ENCODE peak calls at places on chromosomes 12 and 14, in five cellular contexts. K is transverse colon, E is fibroblast of lung, V is pancreas, J is body of pancreas. F is an unnamed sample. For H3K4me1, the result is how much of the 10 kb centered on the place peaks cover.

GRCh38 chr14:61288720-61289119 is 7.6 kb upstream of the TMEM30B start:
- DNase-seq in K (no peak), E (no peak), V (no peak), J (no peak), F (no peak)

GRCh38 chr14:77459072-77459723 is 1.3 kb downstream of the AHSA1 start:
- DNase-seq in K (peak), E (peak), V (peak), J (peak), F (no peak)

GRCh38 chr14:101862177-101862576 is 100.7 kb downstream of the PPP2R5C start:
- DNase-seq in K (no peak), E (peak), V (no peak), J (no peak), F (no peak)

GRCh38 chr14:99270491-99271287 is 1.3 kb downstream of the BCL11B start:
- DNase-seq in K (no peak), E (no peak), V (no peak), J (no peak), F (no peak)

GRCh38 chr12:14892726-14893442 is 7.2 kb upstream of the MGP start:
- DNase-seq in K (peak), E (peak), V (no peak), J (peak), F (peak)

GRCh38 chr14:85686908-85687307 is 157.0 kb downstream of the FLRT2 start:
- DNase-seq in K (no peak), E (no peak), V (no peak), J (no peak), F (no peak)

GRCh38 chr14:87005336-87005735 is 987.6 kb downstream of the GALC start:
- DNase-seq in K (no peak), E (peak), V (no peak), J (no peak), F (no peak)

GRCh38 chr12:50924439-50925341 is 27.7 kb upstream of the HIGD1C start:
- DNase-seq in K (peak), E (peak), V (peak), J (peak), F (peak)

GRCh38 chr14:33958616-33959226 is 7.8 kb upstream of the EGLN3 start:
- DNase-seq in K (no peak), E (no peak), V (no peak), J (no peak), F (no peak)

GRCh38 chr12:39627914-39628313 is 8.3 kb upstream of the ABCD2 start:
- DNase-seq in K (no peak), E (no peak), V (no peak), J (no peak), F (no peak)

GRCh38 chr12:39622306-39622705 is 2.7 kb upstream of the ABCD2 start:
- DNase-seq in K (no peak), E (no peak), V (no peak), J (no peak), F (no peak)

GRCh38 chr12:39623919-39624318 is 4.3 kb upstream of the ABCD2 start:
- DNase-seq in K (no peak), E (no peak), V (no peak), J (no peak), F (no peak)

GRCh38 chr12:39628836-39629235 is 9.2 kb upstream of the ABCD2 start:
- DNase-seq in K (no peak), E (no peak), V (no peak), J (no peak), F (no peak)

DNA sequence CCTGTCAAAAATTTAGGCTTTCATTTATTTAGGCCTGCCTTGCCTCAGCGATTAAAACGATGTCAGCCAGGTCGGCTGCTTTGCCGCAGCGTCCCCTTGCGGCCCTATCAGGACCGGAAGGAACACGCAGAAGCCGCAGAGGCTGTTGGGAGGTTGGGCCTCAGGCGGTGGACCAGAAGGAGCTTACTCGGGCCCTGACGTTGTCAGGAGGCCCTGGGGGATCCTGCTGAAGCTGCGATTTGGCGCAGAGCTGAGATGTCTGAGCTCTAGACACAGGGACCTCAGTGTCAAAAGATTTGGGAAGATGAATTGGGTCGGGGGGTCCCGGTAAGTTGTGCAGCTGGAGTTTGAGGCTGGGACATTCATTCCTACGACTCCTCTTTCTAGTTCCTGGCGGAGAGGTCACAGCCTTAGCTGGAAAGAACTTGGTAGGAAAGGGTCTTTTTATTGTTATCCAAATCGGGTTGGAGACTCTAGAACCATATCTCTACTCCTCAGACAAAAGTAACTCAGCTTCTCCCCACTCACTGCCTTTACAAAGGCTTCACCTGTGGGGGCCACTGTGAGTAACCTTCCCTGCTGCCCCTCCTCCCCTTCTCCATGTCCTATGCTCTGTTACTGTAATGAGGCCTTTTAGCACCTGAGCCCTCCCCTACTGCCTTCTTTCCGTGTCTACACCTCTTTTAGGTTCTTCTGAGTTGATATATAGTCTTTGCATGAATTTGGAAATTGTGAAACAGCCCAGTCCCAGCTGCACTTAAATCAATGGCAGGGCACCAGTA is 6.6 kb upstream of the ABCD2 start:
- DNase-seq in K (no peak), E (no peak), V (no peak), J (no peak), F (no peak)
- H3K4me1 ChIP-seq in K (under half), E (under half), V (under half), J (under half), F (under half)

GRCh38 chr12:52327830-52328500 is 6.8 kb upstream of the KRT83 start:
- DNase-seq in K (no peak), E (no peak), V (no peak), J (no peak), F (no peak)
- TF ChIP-seq CTCF in K (peak), E (no peak), V (no peak), J (no peak), F (no peak)

GRCh38 chr14:37032863-37033262 is 139.5 kb downstream of the SLC25A21 start:
- DNase-seq in K (no peak), E (no peak), V (no peak), J (no peak), F (no peak)

GRCh38 chr14:37035401-37035800 is 137.0 kb downstream of the SLC25A21 start:
- DNase-seq in K (no peak), E (no peak), V (no peak), J (no peak), F (no peak)

GRCh38 chr14:37036669-37037341 is 135.6 kb downstream of the SLC25A21 start:
- DNase-seq in K (no peak), E (peak), V (no peak), J (no peak), F (no peak)

GRCh38 chr14:37037636-37038387 is 134.6 kb downstream of the SLC25A21 start:
- DNase-seq in K (no peak), E (no peak), V (no peak), J (no peak), F (no peak)

DNA sequence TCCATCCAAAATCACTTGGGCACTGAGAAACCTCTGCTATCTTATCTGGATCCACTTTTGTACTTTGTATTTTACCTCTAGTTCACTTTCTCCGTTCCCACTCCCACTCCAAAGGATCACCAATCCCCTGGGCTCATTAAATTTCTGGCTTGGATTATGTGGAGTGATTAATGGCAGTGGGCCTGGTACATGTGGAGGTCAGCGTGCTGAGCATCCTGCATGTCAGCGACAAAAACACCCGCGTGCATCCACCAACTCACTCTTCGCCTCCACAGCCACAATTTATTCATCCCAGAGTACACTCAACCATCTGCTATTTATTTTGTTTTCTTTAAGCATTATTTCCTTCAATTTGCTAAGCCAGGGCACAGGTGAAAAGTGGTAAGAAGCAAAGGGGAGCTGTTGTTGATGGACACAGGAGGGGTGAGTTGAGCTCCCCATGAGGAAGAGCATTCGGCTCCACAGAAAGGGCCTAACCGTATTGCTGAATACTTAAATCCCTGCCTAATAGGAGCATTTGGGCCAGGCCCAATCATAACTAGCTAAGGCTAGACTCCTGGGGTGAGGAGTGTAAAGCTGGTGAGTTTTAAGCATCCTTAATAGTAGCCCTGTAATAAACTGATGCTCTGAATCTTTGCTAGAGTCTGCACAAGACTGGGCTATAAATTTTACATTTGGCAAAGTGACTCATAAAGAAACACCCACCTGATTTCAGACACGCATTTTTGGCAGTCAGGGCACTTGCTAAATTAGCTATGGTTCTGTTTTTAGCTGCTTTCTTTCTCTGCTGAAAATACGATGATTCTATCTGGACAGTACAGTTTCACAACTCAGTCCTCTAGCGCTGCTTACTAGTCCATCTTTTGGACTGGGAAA is 137.8 kb downstream of the SLC25A21 start:
- DNase-seq in K (no peak), E (peak), V (no peak), J (no peak), F (no peak)
- H3K27ac ChIP-seq in K (no peak), E (no peak), V (no peak), J (no peak), F (no peak)

GRCh38 chr12:6552140-6552551 is 3.7 kb downstream of the IFFO1 start:
- DNase-seq in K (no peak), E (no peak), V (no peak), J (no peak), F (peak)
- H3K4me1 ChIP-seq in K (under half), E (under half), V (under half), J (under half), F (half or more)

GRCh38 chr14:105022276-105022670 is 1.4 kb upstream of the CDCA4 start:
- DNase-seq in K (no peak), E (no peak), V (no peak), J (no peak), F (no peak)

GRCh38 chr14:105020815-105021655 is at the start of gene CDCA4:
- DNase-seq in K (peak), E (peak), V (peak), J (peak), F (peak)

GRCh38 chr14:105019861-105020814 is 745 bp downstream of the CDCA4 start:
- DNase-seq in K (peak), E (no peak), V (peak), J (peak), F (no peak)

GRCh38 chr14:105023144-105023543 is 2.3 kb upstream of the CDCA4 start:
- DNase-seq in K (no peak), E (no peak), V (no peak), J (no peak), F (no peak)

GRCh38 chr14:105021656-105022275 is 883 bp upstream of the CDCA4 start:
- DNase-seq in K (peak), E (peak), V (peak), J (peak), F (no peak)
- TF ChIP-seq CTCF in K (no peak), E (no peak), V (no peak), J (no peak), F (no peak)